ENCODE peak calls at places on chromosomes 16 and 17, in five cellular contexts. I is A549, J is GM12878, D is IMR-90, N is WTC11. G is an unnamed sample.

GRCh38 chr16:58306327-58306726 is 11.5 kb upstream of the PRSS54 start:
- DNase-seq in I (no peak), J (no peak), D (peak), N (peak), G (no peak)

GRCh38 chr16:59042296-59042695 is 308.2 kb upstream of the GOT2 start:
- DNase-seq in I (no peak), J (no peak), D (no peak), N (no peak), G (no peak)

GRCh38 chr17:57811633-57812280 is 38.1 kb downstream of the MRPS23 start:
- DNase-seq in I (no peak), J (no peak), D (no peak), N (no peak), G (no peak)

GRCh38 chr16:76335187-76335974 is 58.2 kb downstream of the CNTNAP4 start:
- DNase-seq in I (no peak), J (no peak), D (no peak), N (no peak), G (peak)

GRCh38 chr16:25041437-25041836 is 26.3 kb upstream of the ARHGAP17 start:
- DNase-seq in I (no peak), J (no peak), D (no peak), N (no peak), G (no peak)

GRCh38 chr17:82212331-82213250 is at the start of gene CCDC57:
- DNase-seq in I (peak), J (no peak), D (peak), N (peak), G (no peak)

GRCh38 chr17:2433696-2434095 is 32.8 kb upstream of the MNT start:
- DNase-seq in I (no peak), J (no peak), D (peak), N (no peak), G (no peak)

GRCh38 chr16:21060027-21060510 is 90.6 kb downstream of the DNAH3 start:
- DNase-seq in I (no peak), J (no peak), D (no peak), N (no peak), G (no peak)

GRCh38 chr16:21646721-21647561 is 5.5 kb downstream of the IGSF6 start:
- DNase-seq in I (no peak), J (peak), D (no peak), N (no peak), G (no peak)

GRCh38 chr16:27390157-27390556 is 11.8 kb upstream of the IL21R start:
- DNase-seq in I (no peak), J (no peak), D (no peak), N (no peak), G (no peak)

GRCh38 chr17:53543363-53543927 is 279.3 kb upstream of the KIF2B start:
- DNase-seq in I (no peak), J (no peak), D (no peak), N (no peak), G (no peak)

GRCh38 chr17:60328679-60329078 is 63.3 kb downstream of the USP32 start:
- DNase-seq in I (no peak), J (no peak), D (no peak), N (no peak), G (no peak)

GRCh38 chr16:82523786-82524185 is 103.0 kb upstream of the CDH13 start:
- DNase-seq in I (no peak), J (no peak), D (no peak), N (no peak), G (no peak)

GRCh38 chr17:50268040-50268439 is 6.2 kb upstream of the TMEM92 start:
- DNase-seq in I (no peak), J (no peak), D (no peak), N (no peak), G (no peak)

DNA sequence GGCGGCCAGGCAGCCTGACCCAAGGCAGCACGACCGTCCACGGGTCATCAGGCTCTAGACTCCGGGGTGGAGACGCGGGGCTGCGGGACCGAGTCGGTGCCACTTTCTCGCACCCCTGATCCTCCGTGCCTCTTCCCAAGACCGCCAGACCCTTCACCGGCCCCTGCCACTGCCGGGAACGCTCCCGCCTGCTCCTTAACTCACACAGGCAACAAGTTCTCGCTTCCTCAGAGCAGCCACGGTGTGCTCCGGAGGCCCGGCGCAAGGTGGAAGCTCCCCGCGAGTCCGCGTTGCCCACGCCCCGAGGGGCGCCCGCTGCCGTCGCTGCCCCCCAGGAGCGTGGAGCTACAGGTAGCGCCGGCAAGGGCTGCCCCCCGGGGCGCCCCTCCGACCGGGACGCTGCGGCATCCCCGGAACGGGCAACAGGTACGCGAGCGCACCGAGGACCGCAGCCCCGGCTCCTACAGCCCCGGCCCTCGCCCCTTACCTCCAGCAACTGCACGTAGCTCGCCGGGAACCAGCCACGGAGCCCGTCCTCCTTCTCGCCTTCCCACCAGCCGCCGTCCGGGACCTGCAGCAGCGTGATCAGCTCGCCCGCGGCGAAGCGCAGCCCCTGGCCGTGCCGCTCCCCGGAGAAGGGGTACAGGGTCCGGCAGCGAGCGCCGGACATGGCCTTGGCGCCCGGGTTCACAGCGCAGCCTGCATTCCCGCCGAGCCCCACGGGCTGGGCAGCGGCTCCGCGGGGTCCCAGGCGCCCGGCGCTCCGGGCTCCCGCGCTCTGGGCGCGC is 491 bp downstream of the GAS7 start:
- DNase-seq in I (no peak), J (no peak), D (no peak), N (peak), G (no peak)
- TF ChIP-seq USF2 in I (no peak), J (no peak), D (no peak), N (no peak), G (no peak)

GRCh38 chr16:85768225-85768624 is 17.3 kb upstream of the C16orf74 start:
- DNase-seq in I (no peak), J (no peak), D (no peak), N (no peak), G (peak)
- TF ChIP-seq USF2 in I (no peak), J (no peak), D (no peak), N (no peak), G (no peak)

GRCh38 chr17:29111816-29112499 is 68.2 kb downstream of the MYO18A start:
- DNase-seq in I (peak), J (no peak), D (peak), N (peak), G (peak)
- TF ChIP-seq USF2 in I (no peak), J (no peak), D (peak), N (no peak), G (no peak)

GRCh38 chr16:67966549-67967182 is 1.8 kb downstream of the SLC12A4 start:
- DNase-seq in I (no peak), J (no peak), D (no peak), N (peak), G (no peak)
- TF ChIP-seq USF2 in I (no peak), J (no peak), D (no peak), N (no peak), G (no peak)

DNA sequence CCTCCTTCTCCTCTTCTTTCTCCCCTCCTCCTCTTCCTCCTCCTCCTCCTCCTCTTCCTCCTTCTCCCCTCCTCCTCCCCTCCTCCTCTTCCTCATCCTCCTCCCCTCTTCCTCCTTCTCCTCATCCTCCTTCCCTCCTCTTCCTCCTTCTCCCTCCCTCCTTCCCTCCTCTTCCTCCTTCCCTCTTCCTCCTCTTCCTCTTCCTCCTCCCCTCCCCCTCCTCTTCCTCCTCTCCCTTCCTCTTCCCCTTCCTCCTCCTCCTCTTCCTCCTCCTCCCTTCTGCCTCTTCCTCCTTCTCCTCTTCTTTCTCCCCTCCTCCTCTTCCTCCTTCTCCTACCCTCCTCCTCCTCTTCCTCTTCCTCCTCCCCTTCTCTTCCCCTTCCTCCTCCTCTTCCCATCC is 5.1 kb upstream of the PITPNM3 start:
- DNase-seq in I (no peak), J (no peak), D (no peak), N (no peak), G (no peak)
- TF ChIP-seq USF2 in I (no peak), J (no peak), D (no peak), N (no peak), G (no peak)